ENCODE peak calls at places on chromosomes 12 and 14, in six cellular contexts. One of them, this sample, is unnamed.

GRCh38 chr12:21677204-21677603 is 19.6 kb upstream of the LDHB start:
- DNase-seq in mesenchymal stem cell: no peak
- DNase-seq in neuronal stem cell: no peak
- DNase-seq in mesendoderm: no peak
- DNase-seq in IMR-90: no peak
- DNase-seq in H9: no peak
- DNase-seq in this sample: no peak

GRCh38 chr12:40945772-40946171 is 242.3 kb upstream of the PDZRN4 start:
- DNase-seq in IMR-90: no peak
- DNase-seq in mesendoderm: no peak
- DNase-seq in mesenchymal stem cell: no peak
- DNase-seq in H9: no peak
- DNase-seq in neuronal stem cell: no peak
- DNase-seq in this sample: no peak

GRCh38 chr12:64912501-64912900 is 88.1 kb downstream of the TBC1D30 start:
- DNase-seq in H9: no peak
- DNase-seq in IMR-90: peak; percentile 40
- DNase-seq in neuronal stem cell: no peak
- DNase-seq in mesendoderm: no peak
- DNase-seq in mesenchymal stem cell: no peak
- DNase-seq in this sample: no peak

GRCh38 chr12:108423486-108423885 is 84.4 kb upstream of the CMKLR1 start:
- DNase-seq in neuronal stem cell: no peak
- DNase-seq in IMR-90: no peak
- DNase-seq in H9: no peak
- DNase-seq in mesenchymal stem cell: no peak
- DNase-seq in mesendoderm: no peak
- DNase-seq in this sample: peak; percentile 92

GRCh38 chr14:104110491-104111209 is 25.1 kb downstream of the ASPG start:
- DNase-seq in IMR-90: no peak
- DNase-seq in neuronal stem cell: no peak
- DNase-seq in mesendoderm: no peak
- DNase-seq in H9: no peak
- DNase-seq in mesenchymal stem cell: no peak
- DNase-seq in this sample: no peak

GRCh38 chr12:42590324-42590934 is 883 bp upstream of the PRICKLE1 start:
- DNase-seq in H9: peak; percentile 51
- DNase-seq in neuronal stem cell: peak; percentile 18
- DNase-seq in IMR-90: no peak
- DNase-seq in mesendoderm: peak; percentile 60
- DNase-seq in mesenchymal stem cell: peak; percentile 33
- DNase-seq in this sample: no peak

GRCh38 chr14:94411638-94412037 is 23.2 kb upstream of the SERPINA1 start:
- DNase-seq in mesenchymal stem cell: no peak
- DNase-seq in neuronal stem cell: no peak
- DNase-seq in mesendoderm: no peak
- DNase-seq in IMR-90: no peak
- DNase-seq in H9: no peak
- DNase-seq in this sample: no peak

GRCh38 chr12:120412421-120412820 is 25.5 kb upstream of the COX6A1 start:
- DNase-seq in mesenchymal stem cell: no peak
- DNase-seq in neuronal stem cell: no peak
- DNase-seq in mesendoderm: no peak
- DNase-seq in H9: no peak
- DNase-seq in IMR-90: no peak
- DNase-seq in this sample: no peak

GRCh38 chr14:63933110-63933509 is 80.3 kb downstream of the SYNE2 start:
- DNase-seq in mesendoderm: no peak
- DNase-seq in H9: no peak
- DNase-seq in IMR-90: no peak
- DNase-seq in neuronal stem cell: no peak
- DNase-seq in mesenchymal stem cell: no peak
- DNase-seq in this sample: no peak

GRCh38 chr12:31492599-31493196 is 98.2 kb downstream of the DENND5B start:
- DNase-seq in mesendoderm: no peak
- DNase-seq in mesenchymal stem cell: no peak
- DNase-seq in IMR-90: no peak
- DNase-seq in H9: no peak
- DNase-seq in neuronal stem cell: no peak
- DNase-seq in this sample: no peak

GRCh38 chr14:56394826-56395543 is 184.6 kb upstream of the TMEM260 start:
- DNase-seq in IMR-90: no peak
- DNase-seq in mesenchymal stem cell: no peak
- DNase-seq in H9: no peak
- DNase-seq in mesendoderm: no peak
- DNase-seq in neuronal stem cell: no peak
- DNase-seq in this sample: no peak

GRCh38 chr14:75469606-75470237 is 41.9 kb downstream of the JDP2 start:
- DNase-seq in mesendoderm: no peak
- DNase-seq in mesenchymal stem cell: no peak
- DNase-seq in IMR-90: no peak
- DNase-seq in neuronal stem cell: no peak
- DNase-seq in H9: no peak
- DNase-seq in this sample: no peak

GRCh38 chr12:28925726-28926376 is 223.2 kb upstream of the FAR2 start:
- DNase-seq in H9: no peak
- DNase-seq in neuronal stem cell: no peak
- DNase-seq in mesendoderm: no peak
- DNase-seq in IMR-90: peak; percentile 88
- DNase-seq in mesenchymal stem cell: peak; percentile 1
- DNase-seq in this sample: no peak

GRCh38 chr14:96078687-96079016 is 39.5 kb downstream of the C14orf132 start:
- DNase-seq in mesenchymal stem cell: no peak
- DNase-seq in H9: no peak
- DNase-seq in neuronal stem cell: no peak
- DNase-seq in mesendoderm: no peak
- DNase-seq in IMR-90: no peak
- DNase-seq in this sample: no peak

GRCh38 chr12:92574046-92574783 is 128.6 kb upstream of the PLEKHG7 start:
- DNase-seq in mesenchymal stem cell: peak; percentile 30
- DNase-seq in mesendoderm: peak; percentile 77
- DNase-seq in H9: peak; percentile 71
- DNase-seq in IMR-90: peak; percentile 40
- DNase-seq in neuronal stem cell: no peak
- DNase-seq in this sample: peak; percentile 55

GRCh38 chr12:630656-631632 is 32.3 kb downstream of the NINJ2 start:
- DNase-seq in mesendoderm: peak; percentile 60
- DNase-seq in H9: peak; percentile 78
- DNase-seq in mesenchymal stem cell: no peak
- DNase-seq in IMR-90: no peak
- DNase-seq in neuronal stem cell: no peak
- DNase-seq in this sample: peak; percentile 74

GRCh38 chr14:53840444-53840843 is 116.2 kb downstream of the BMP4 start:
- DNase-seq in IMR-90: no peak
- DNase-seq in mesendoderm: no peak
- DNase-seq in mesenchymal stem cell: no peak
- DNase-seq in H9: no peak
- DNase-seq in neuronal stem cell: no peak
- DNase-seq in this sample: no peak

GRCh38 chr14:88995437-88996198 is 171.2 kb downstream of the TTC8 start:
- DNase-seq in mesendoderm: no peak
- DNase-seq in neuronal stem cell: no peak
- DNase-seq in H9: no peak
- DNase-seq in mesenchymal stem cell: peak; percentile 88
- DNase-seq in IMR-90: peak; percentile 94
- DNase-seq in this sample: peak; percentile 43

GRCh38 chr12:120538281-120539156 is 4.4 kb downstream of the RNF10 start:
- DNase-seq in H9: no peak
- DNase-seq in mesenchymal stem cell: peak; percentile 15
- DNase-seq in mesendoderm: no peak
- DNase-seq in IMR-90: peak; percentile 53
- DNase-seq in neuronal stem cell: no peak
- DNase-seq in this sample: peak; percentile 22

GRCh38 chr14:71467419-71467818 is 464.8 kb upstream of the RGS6 start:
- DNase-seq in mesendoderm: no peak
- DNase-seq in IMR-90: no peak
- DNase-seq in neuronal stem cell: no peak
- DNase-seq in mesenchymal stem cell: no peak
- DNase-seq in H9: no peak
- DNase-seq in this sample: peak; percentile 41

GRCh38 chr12:42447371-42447786 is 121.4 kb downstream of the PPHLN1 start:
- DNase-seq in neuronal stem cell: no peak
- DNase-seq in IMR-90: no peak
- DNase-seq in mesendoderm: no peak
- DNase-seq in mesenchymal stem cell: peak; percentile 4
- DNase-seq in H9: no peak
- DNase-seq in this sample: no peak

GRCh38 chr12:2890388-2891239 is at the start of gene TULP3:
- DNase-seq in IMR-90: peak; percentile 96
- DNase-seq in mesendoderm: peak; percentile 99
- DNase-seq in neuronal stem cell: peak; percentile 98
- DNase-seq in mesenchymal stem cell: peak; percentile 98
- DNase-seq in H9: peak; percentile 99
- DNase-seq in this sample: peak; percentile 99
- H3K23ac ChIP-seq in IMR-90: peak within 1 kb of the TSS; percentile 83
- H3K23ac ChIP-seq in mesendoderm: peak within 1 kb of the TSS; percentile 37
- H3K23ac ChIP-seq in neuronal stem cell: peak within 1 kb of the TSS; percentile 94
- H3K23ac ChIP-seq in mesenchymal stem cell: peak within 1 kb of the TSS; percentile 83
- H3K23ac ChIP-seq in H9: no peak within 1 kb of the TSS
- H3K23ac ChIP-seq in this sample: no peak within 1 kb of the TSS

DNA sequence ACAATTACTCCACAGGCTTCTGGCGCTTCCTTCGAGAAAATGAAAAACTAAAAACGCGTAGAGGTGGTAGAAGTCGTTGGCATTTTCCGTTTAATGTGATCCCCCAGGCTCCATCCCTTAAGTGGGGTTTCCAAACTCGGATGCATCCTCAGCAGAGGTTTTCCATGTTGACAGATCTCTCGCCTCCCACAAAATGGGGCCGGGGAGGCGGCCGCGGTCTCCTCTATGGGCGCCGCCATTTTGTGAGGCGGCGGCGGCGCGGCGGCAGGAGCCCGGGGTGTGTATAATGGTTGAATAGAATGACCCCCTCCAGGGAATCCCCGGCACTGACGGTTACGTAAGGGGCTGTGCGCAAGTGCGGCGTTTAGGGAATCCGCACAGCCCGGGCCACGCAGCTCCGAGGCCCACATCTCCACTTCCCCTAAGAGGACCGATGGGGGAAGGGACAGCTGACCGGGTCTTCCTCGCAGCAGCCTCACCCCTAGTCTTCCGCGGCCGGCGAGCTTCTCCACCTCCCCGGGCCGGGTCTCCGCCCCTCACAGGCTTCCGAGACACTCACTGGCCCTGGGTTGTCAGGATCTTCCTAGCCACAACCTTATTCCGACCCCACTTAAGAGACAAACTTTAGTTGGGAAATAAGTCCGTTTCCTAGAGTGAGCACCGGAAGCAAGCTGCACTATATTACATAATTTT is 2.1 kb upstream of the ARID2 start:
- DNase-seq in mesenchymal stem cell: peak; percentile 99
- DNase-seq in H9: peak; percentile 97
- DNase-seq in IMR-90: peak; percentile 98
- DNase-seq in neuronal stem cell: peak; percentile 96
- DNase-seq in mesendoderm: peak; percentile 99
- DNase-seq in this sample: peak; percentile 94
- H3K23ac ChIP-seq in mesenchymal stem cell: peak overlapping the region; percentile 89
- H3K23ac ChIP-seq in H9: no peak overlapping the region
- H3K23ac ChIP-seq in IMR-90: peak overlapping the region; percentile 94
- H3K23ac ChIP-seq in neuronal stem cell: no peak overlapping the region
- H3K23ac ChIP-seq in mesendoderm: peak overlapping the region; percentile 86
- H3K23ac ChIP-seq in this sample: no peak overlapping the region

GRCh38 chr14:77099425-77100167 is 1.5 kb downstream of the CIPC start:
- DNase-seq in mesendoderm: peak; percentile 50
- DNase-seq in neuronal stem cell: no peak
- DNase-seq in H9: no peak
- DNase-seq in IMR-90: peak; percentile 78
- DNase-seq in mesenchymal stem cell: peak; percentile 47
- DNase-seq in this sample: peak; percentile 66

GRCh38 chr14:77097006-77097688 is 911 bp upstream of the CIPC start:
- DNase-seq in neuronal stem cell: no peak
- DNase-seq in H9: no peak
- DNase-seq in IMR-90: peak; percentile 28
- DNase-seq in mesendoderm: peak; percentile 40
- DNase-seq in mesenchymal stem cell: no peak
- DNase-seq in this sample: no peak

GRCh38 chr14:77100961-77101360 is 2.9 kb downstream of the CIPC start:
- DNase-seq in neuronal stem cell: no peak
- DNase-seq in H9: no peak
- DNase-seq in mesendoderm: no peak
- DNase-seq in IMR-90: peak; percentile 27
- DNase-seq in mesenchymal stem cell: no peak
- DNase-seq in this sample: no peak

GRCh38 chr14:77098470-77099353 is 654 bp downstream of the CIPC start:
- DNase-seq in H9: peak; percentile 44
- DNase-seq in mesendoderm: no peak
- DNase-seq in IMR-90: no peak
- DNase-seq in mesenchymal stem cell: no peak
- DNase-seq in neuronal stem cell: no peak
- DNase-seq in this sample: peak; percentile 45

DNA sequence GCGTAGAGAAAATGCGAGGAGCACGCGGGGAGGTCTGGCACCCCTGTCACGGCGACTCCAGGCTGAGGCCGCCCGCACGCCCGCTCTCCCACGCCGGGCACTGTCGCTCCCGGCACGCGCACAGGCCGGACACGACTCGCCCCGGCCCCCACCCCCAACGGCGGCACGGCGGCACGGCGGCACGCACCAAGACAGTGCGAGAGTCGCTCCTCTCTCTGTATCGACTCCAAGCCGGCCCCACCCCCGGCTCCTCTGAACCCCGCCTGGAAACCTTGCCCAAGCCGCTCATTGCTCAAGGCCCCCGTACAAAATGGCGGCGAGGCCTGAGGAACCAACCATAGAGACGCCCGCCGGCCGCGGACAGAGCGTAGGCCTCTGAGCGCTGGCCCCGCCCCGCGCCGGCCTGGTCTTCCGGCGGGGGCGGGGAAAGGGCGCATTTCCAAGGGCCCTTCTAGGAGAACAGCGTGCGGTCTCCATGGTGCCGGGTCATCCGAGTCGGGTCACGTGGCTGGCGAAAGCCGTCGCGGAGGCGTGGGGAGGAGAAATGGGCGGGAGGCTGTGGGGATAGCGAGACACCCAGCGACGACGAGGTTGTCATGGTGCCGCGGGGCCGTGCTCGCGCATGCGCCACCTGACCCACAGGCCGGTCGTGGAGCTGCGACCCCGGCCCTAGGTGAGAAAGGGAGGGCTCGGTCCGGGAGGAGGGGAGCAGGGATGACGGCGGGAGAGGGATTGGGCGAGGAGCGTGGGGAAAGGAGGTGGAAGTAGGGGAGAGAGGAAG is at the start of gene CIPC:
- DNase-seq in IMR-90: peak; percentile 98
- DNase-seq in mesendoderm: peak; percentile 100
- DNase-seq in mesenchymal stem cell: peak; percentile 99
- DNase-seq in neuronal stem cell: peak; percentile 100
- DNase-seq in H9: peak; percentile 99
- DNase-seq in this sample: peak; percentile 100
- H3K23ac ChIP-seq in IMR-90: peak within 1 kb of the TSS; percentile 97
- H3K23ac ChIP-seq in mesendoderm: peak within 1 kb of the TSS; percentile 92
- H3K23ac ChIP-seq in mesenchymal stem cell: peak within 1 kb of the TSS; percentile 99
- H3K23ac ChIP-seq in neuronal stem cell: peak within 1 kb of the TSS; percentile 94
- H3K23ac ChIP-seq in H9: no peak within 1 kb of the TSS
- H3K23ac ChIP-seq in this sample: peak within 1 kb of the TSS; percentile 51

DNA sequence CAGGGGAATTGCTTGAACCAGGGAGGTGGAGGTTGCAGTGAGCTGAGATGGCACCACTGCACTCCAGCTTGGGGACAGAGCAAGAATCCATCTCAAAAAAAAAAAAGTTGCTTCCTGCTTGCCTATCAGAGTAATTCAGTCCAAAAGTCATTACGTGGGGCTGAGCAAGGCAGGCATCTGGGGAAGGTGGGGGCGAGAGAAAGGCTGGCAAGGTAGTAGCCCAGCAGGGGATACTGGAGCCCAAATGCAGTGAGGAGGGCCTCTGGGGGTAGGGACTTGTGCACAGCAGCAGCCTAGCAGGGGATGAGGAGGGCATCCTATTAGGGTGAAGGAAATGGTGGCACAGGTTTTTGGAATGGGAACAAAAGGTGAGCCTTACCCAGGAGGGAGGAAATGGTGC is 7.1 kb downstream of the ETFRF1 start:
- DNase-seq in mesenchymal stem cell: no peak
- DNase-seq in mesendoderm: no peak
- DNase-seq in IMR-90: no peak
- DNase-seq in H9: no peak
- DNase-seq in neuronal stem cell: no peak
- DNase-seq in this sample: no peak
- H3K23ac ChIP-seq in mesenchymal stem cell: no peak overlapping the region
- H3K23ac ChIP-seq in mesendoderm: no peak overlapping the region
- H3K23ac ChIP-seq in IMR-90: no peak overlapping the region
- H3K23ac ChIP-seq in H9: no peak overlapping the region
- H3K23ac ChIP-seq in neuronal stem cell: no peak overlapping the region
- H3K23ac ChIP-seq in this sample: no peak overlapping the region

This sample was measured in trophoblast cell.